ENCODE peak calls at places on chromosome 18, in seven cellular contexts. One of them, this sample, is unnamed.

GRCh38 chr18:72433756-72434155 is 110.4 kb downstream of the CBLN2 start:
- DNase-seq in left ventricle myocardium inferior: no peak
- DNase-seq in CD8-positive, alpha-beta memory T cell: no peak
- DNase-seq in OCI-LY7: no peak
- DNase-seq in aorta: no peak
- DNase-seq in mammary epithelial cell: no peak
- DNase-seq in dorsolateral prefrontal cortex: no peak
- DNase-seq in this sample: no peak

GRCh38 chr18:903703-904102 is 968 bp upstream of the ADCYAP1 start:
- DNase-seq in dorsolateral prefrontal cortex: no peak
- DNase-seq in CD8-positive, alpha-beta memory T cell: no peak
- DNase-seq in OCI-LY7: no peak
- DNase-seq in left ventricle myocardium inferior: peak; percentile 41
- DNase-seq in aorta: peak; percentile 65
- DNase-seq in mammary epithelial cell: peak; percentile 33
- DNase-seq in this sample: peak; percentile 79

GRCh38 chr18:48337053-48337452 is 72.1 kb downstream of the ZBTB7C start:
- DNase-seq in CD8-positive, alpha-beta memory T cell: no peak
- DNase-seq in aorta: no peak
- DNase-seq in dorsolateral prefrontal cortex: no peak
- DNase-seq in left ventricle myocardium inferior: no peak
- DNase-seq in mammary epithelial cell: no peak
- DNase-seq in OCI-LY7: no peak
- DNase-seq in this sample: no peak

GRCh38 chr18:31579375-31579774 is 12.3 kb upstream of the TTR start:
- DNase-seq in left ventricle myocardium inferior: no peak
- DNase-seq in dorsolateral prefrontal cortex: no peak
- DNase-seq in mammary epithelial cell: no peak
- DNase-seq in aorta: no peak
- DNase-seq in CD8-positive, alpha-beta memory T cell: no peak
- DNase-seq in OCI-LY7: no peak
- DNase-seq in this sample: no peak

GRCh38 chr18:47215554-47216138 is 35.8 kb downstream of the SKOR2 start:
- DNase-seq in mammary epithelial cell: peak; percentile 39
- DNase-seq in CD8-positive, alpha-beta memory T cell: peak; percentile 4
- DNase-seq in left ventricle myocardium inferior: no peak
- DNase-seq in OCI-LY7: peak; percentile 26
- DNase-seq in dorsolateral prefrontal cortex: peak; percentile 39
- DNase-seq in aorta: no peak
- DNase-seq in this sample: peak; percentile 13

GRCh38 chr18:64720781-64721464 is 572.0 kb upstream of the LINC00305 start:
- DNase-seq in aorta: no peak
- DNase-seq in mammary epithelial cell: no peak
- DNase-seq in dorsolateral prefrontal cortex: no peak
- DNase-seq in CD8-positive, alpha-beta memory T cell: no peak
- DNase-seq in left ventricle myocardium inferior: no peak
- DNase-seq in OCI-LY7: no peak
- DNase-seq in this sample: no peak

GRCh38 chr18:35458677-35459441 is 38.9 kb downstream of the INO80C start:
- DNase-seq in aorta: peak; percentile 75
- DNase-seq in dorsolateral prefrontal cortex: no peak
- DNase-seq in mammary epithelial cell: peak; percentile 84
- DNase-seq in left ventricle myocardium inferior: peak; percentile 69
- DNase-seq in OCI-LY7: no peak
- DNase-seq in CD8-positive, alpha-beta memory T cell: no peak
- DNase-seq in this sample: peak; percentile 22

GRCh38 chr18:5895886-5896740 is 791 bp upstream of the TMEM200C start:
- DNase-seq in mammary epithelial cell: no peak
- DNase-seq in CD8-positive, alpha-beta memory T cell: no peak
- DNase-seq in dorsolateral prefrontal cortex: peak; percentile 34
- DNase-seq in OCI-LY7: no peak
- DNase-seq in left ventricle myocardium inferior: peak; percentile 18
- DNase-seq in aorta: peak; percentile 44
- DNase-seq in this sample: peak; percentile 82

GRCh38 chr18:60053747-60054304 is 154.0 kb downstream of the PMAIP1 start:
- DNase-seq in CD8-positive, alpha-beta memory T cell: no peak
- DNase-seq in aorta: no peak
- DNase-seq in OCI-LY7: no peak
- DNase-seq in left ventricle myocardium inferior: no peak
- DNase-seq in dorsolateral prefrontal cortex: no peak
- DNase-seq in mammary epithelial cell: peak; percentile 100
- DNase-seq in this sample: no peak

GRCh38 chr18:75875559-75875958 is 448.1 kb upstream of the SMIM21 start:
- DNase-seq in CD8-positive, alpha-beta memory T cell: no peak
- DNase-seq in mammary epithelial cell: no peak
- DNase-seq in aorta: no peak
- DNase-seq in left ventricle myocardium inferior: no peak
- DNase-seq in dorsolateral prefrontal cortex: no peak
- DNase-seq in OCI-LY7: no peak
- DNase-seq in this sample: no peak

GRCh38 chr18:45169610-45170009 is 445.7 kb upstream of the SLC14A2 start:
- DNase-seq in dorsolateral prefrontal cortex: no peak
- DNase-seq in CD8-positive, alpha-beta memory T cell: no peak
- DNase-seq in OCI-LY7: no peak
- DNase-seq in mammary epithelial cell: peak; percentile 87
- DNase-seq in aorta: peak; percentile 48
- DNase-seq in left ventricle myocardium inferior: no peak
- DNase-seq in this sample: no peak

GRCh38 chr18:50076245-50076644 is 118.7 kb downstream of the MYO5B start:
- DNase-seq in aorta: no peak
- DNase-seq in CD8-positive, alpha-beta memory T cell: no peak
- DNase-seq in mammary epithelial cell: no peak
- DNase-seq in OCI-LY7: no peak
- DNase-seq in left ventricle myocardium inferior: no peak
- DNase-seq in dorsolateral prefrontal cortex: no peak
- DNase-seq in this sample: no peak
- H3K4me3 ChIP-seq in aorta: no peak overlapping the region
- H3K4me3 ChIP-seq in CD8-positive, alpha-beta memory T cell: no peak overlapping the region
- H3K4me3 ChIP-seq in mammary epithelial cell: no peak overlapping the region
- H3K4me3 ChIP-seq in OCI-LY7: no peak overlapping the region
- H3K4me3 ChIP-seq in left ventricle myocardium inferior: no peak overlapping the region
- H3K4me3 ChIP-seq in dorsolateral prefrontal cortex: no peak overlapping the region
- H3K4me3 ChIP-seq in this sample: no peak overlapping the region

GRCh38 chr18:14124689-14125088 is 7.5 kb downstream of the ZNF519 start:
- DNase-seq in OCI-LY7: no peak
- DNase-seq in mammary epithelial cell: no peak
- DNase-seq in CD8-positive, alpha-beta memory T cell: no peak
- DNase-seq in dorsolateral prefrontal cortex: no peak
- DNase-seq in left ventricle myocardium inferior: no peak
- DNase-seq in aorta: no peak
- DNase-seq in this sample: no peak
- H3K4me3 ChIP-seq in OCI-LY7: no peak overlapping the region
- H3K4me3 ChIP-seq in mammary epithelial cell: no peak overlapping the region
- H3K4me3 ChIP-seq in CD8-positive, alpha-beta memory T cell: no peak overlapping the region
- H3K4me3 ChIP-seq in dorsolateral prefrontal cortex: no peak overlapping the region
- H3K4me3 ChIP-seq in left ventricle myocardium inferior: no peak overlapping the region
- H3K4me3 ChIP-seq in aorta: no peak overlapping the region
- H3K4me3 ChIP-seq in this sample: no peak overlapping the region

DNA sequence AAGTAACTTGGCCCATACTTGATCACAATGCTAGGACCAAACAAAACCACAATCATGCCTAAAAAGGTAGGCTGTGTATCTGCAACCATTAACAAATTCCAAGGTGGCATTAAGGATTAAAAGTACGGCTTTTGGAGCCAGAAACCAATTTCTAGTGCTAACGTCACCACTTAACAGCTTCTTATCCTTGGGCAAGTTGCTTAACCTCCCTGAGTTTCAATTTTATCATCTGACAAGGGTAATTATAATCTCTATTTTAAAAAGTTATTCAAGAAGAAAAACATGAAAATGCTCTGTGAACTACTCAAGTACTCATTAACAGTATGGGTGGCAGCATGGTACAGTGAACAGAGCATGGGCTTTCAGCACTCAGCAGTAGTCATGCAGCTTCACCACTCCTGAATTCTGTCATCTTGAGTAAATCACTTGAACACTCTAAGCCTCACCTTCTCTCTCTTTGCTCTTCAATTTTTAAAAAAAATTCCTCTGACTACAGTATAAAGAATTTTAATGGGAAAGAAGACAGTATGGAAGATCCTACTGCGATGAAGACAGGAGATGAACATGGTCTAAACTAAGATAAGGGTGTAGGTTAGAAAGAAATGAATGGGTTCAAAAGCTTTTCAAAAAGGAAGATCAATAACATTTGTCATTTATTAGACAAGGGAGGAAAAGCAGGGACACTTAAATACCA is 69.2 kb downstream of the SS18 start:
- DNase-seq in aorta: no peak
- DNase-seq in CD8-positive, alpha-beta memory T cell: no peak
- DNase-seq in left ventricle myocardium inferior: no peak
- DNase-seq in OCI-LY7: no peak
- DNase-seq in mammary epithelial cell: no peak
- DNase-seq in dorsolateral prefrontal cortex: no peak
- DNase-seq in this sample: no peak
- H3K4me3 ChIP-seq in aorta: no peak overlapping the region
- H3K4me3 ChIP-seq in CD8-positive, alpha-beta memory T cell: no peak overlapping the region
- H3K4me3 ChIP-seq in left ventricle myocardium inferior: no peak overlapping the region
- H3K4me3 ChIP-seq in OCI-LY7: no peak overlapping the region
- H3K4me3 ChIP-seq in mammary epithelial cell: no peak overlapping the region
- H3K4me3 ChIP-seq in dorsolateral prefrontal cortex: no peak overlapping the region
- H3K4me3 ChIP-seq in this sample: no peak overlapping the region

GRCh38 chr18:10713400-10713799 is 187.6 kb downstream of the NAPG start:
- DNase-seq in left ventricle myocardium inferior: no peak
- DNase-seq in OCI-LY7: no peak
- DNase-seq in dorsolateral prefrontal cortex: no peak
- DNase-seq in CD8-positive, alpha-beta memory T cell: no peak
- DNase-seq in aorta: no peak
- DNase-seq in mammary epithelial cell: no peak
- DNase-seq in this sample: no peak

GRCh38 chr18:10718809-10719208 is 193.0 kb downstream of the NAPG start:
- DNase-seq in dorsolateral prefrontal cortex: no peak
- DNase-seq in CD8-positive, alpha-beta memory T cell: no peak
- DNase-seq in aorta: no peak
- DNase-seq in left ventricle myocardium inferior: no peak
- DNase-seq in mammary epithelial cell: no peak
- DNase-seq in OCI-LY7: no peak
- DNase-seq in this sample: no peak

GRCh38 chr18:10715791-10716190 is 190.0 kb downstream of the NAPG start:
- DNase-seq in CD8-positive, alpha-beta memory T cell: no peak
- DNase-seq in left ventricle myocardium inferior: no peak
- DNase-seq in dorsolateral prefrontal cortex: no peak
- DNase-seq in aorta: peak; percentile 73
- DNase-seq in mammary epithelial cell: peak; percentile 27
- DNase-seq in OCI-LY7: no peak
- DNase-seq in this sample: no peak
- H3K4me3 ChIP-seq in CD8-positive, alpha-beta memory T cell: no peak overlapping the region
- H3K4me3 ChIP-seq in left ventricle myocardium inferior: no peak overlapping the region
- H3K4me3 ChIP-seq in dorsolateral prefrontal cortex: no peak overlapping the region
- H3K4me3 ChIP-seq in aorta: no peak overlapping the region
- H3K4me3 ChIP-seq in mammary epithelial cell: no peak overlapping the region
- H3K4me3 ChIP-seq in OCI-LY7: no peak overlapping the region
- H3K4me3 ChIP-seq in this sample: no peak overlapping the region

GRCh38 chr18:3293196-3293951 is 31.4 kb downstream of the MYL12B start:
- DNase-seq in OCI-LY7: no peak
- DNase-seq in left ventricle myocardium inferior: no peak
- DNase-seq in mammary epithelial cell: no peak
- DNase-seq in aorta: no peak
- DNase-seq in CD8-positive, alpha-beta memory T cell: no peak
- DNase-seq in dorsolateral prefrontal cortex: no peak
- DNase-seq in this sample: no peak

GRCh38 chr18:3294435-3295080 is 32.6 kb downstream of the MYL12B start:
- DNase-seq in OCI-LY7: no peak
- DNase-seq in aorta: no peak
- DNase-seq in left ventricle myocardium inferior: no peak
- DNase-seq in dorsolateral prefrontal cortex: no peak
- DNase-seq in mammary epithelial cell: peak; percentile 19
- DNase-seq in CD8-positive, alpha-beta memory T cell: no peak
- DNase-seq in this sample: no peak

GRCh38 chr18:3297025-3297984 is 35.4 kb downstream of the MYL12B start:
- DNase-seq in CD8-positive, alpha-beta memory T cell: peak; percentile 87
- DNase-seq in left ventricle myocardium inferior: peak; percentile 72
- DNase-seq in OCI-LY7: peak; percentile 97
- DNase-seq in dorsolateral prefrontal cortex: peak; percentile 93
- DNase-seq in aorta: peak; percentile 93
- DNase-seq in mammary epithelial cell: peak; percentile 93
- DNase-seq in this sample: peak; percentile 80
- H3K4me3 ChIP-seq in CD8-positive, alpha-beta memory T cell: peak overlapping the region; percentile 92
- H3K4me3 ChIP-seq in left ventricle myocardium inferior: peak overlapping the region; percentile 70
- H3K4me3 ChIP-seq in OCI-LY7: peak overlapping the region; percentile 85
- H3K4me3 ChIP-seq in dorsolateral prefrontal cortex: peak overlapping the region; percentile 55
- H3K4me3 ChIP-seq in aorta: peak overlapping the region; percentile 35
- H3K4me3 ChIP-seq in mammary epithelial cell: peak overlapping the region; percentile 68
- H3K4me3 ChIP-seq in this sample: peak overlapping the region; percentile 92

GRCh38 chr18:57436965-57437333 is 1.8 kb downstream of the ONECUT2 start:
- DNase-seq in dorsolateral prefrontal cortex: no peak
- DNase-seq in mammary epithelial cell: no peak
- DNase-seq in OCI-LY7: no peak
- DNase-seq in CD8-positive, alpha-beta memory T cell: no peak
- DNase-seq in aorta: no peak
- DNase-seq in left ventricle myocardium inferior: no peak
- DNase-seq in this sample: no peak
- H3K4me3 ChIP-seq in dorsolateral prefrontal cortex: peak overlapping the region; percentile 37
- H3K4me3 ChIP-seq in mammary epithelial cell: no peak overlapping the region
- H3K4me3 ChIP-seq in OCI-LY7: no peak overlapping the region
- H3K4me3 ChIP-seq in CD8-positive, alpha-beta memory T cell: no peak overlapping the region
- H3K4me3 ChIP-seq in aorta: no peak overlapping the region
- H3K4me3 ChIP-seq in left ventricle myocardium inferior: peak overlapping the region; percentile 39
- H3K4me3 ChIP-seq in this sample: peak overlapping the region; percentile 16

DNA sequence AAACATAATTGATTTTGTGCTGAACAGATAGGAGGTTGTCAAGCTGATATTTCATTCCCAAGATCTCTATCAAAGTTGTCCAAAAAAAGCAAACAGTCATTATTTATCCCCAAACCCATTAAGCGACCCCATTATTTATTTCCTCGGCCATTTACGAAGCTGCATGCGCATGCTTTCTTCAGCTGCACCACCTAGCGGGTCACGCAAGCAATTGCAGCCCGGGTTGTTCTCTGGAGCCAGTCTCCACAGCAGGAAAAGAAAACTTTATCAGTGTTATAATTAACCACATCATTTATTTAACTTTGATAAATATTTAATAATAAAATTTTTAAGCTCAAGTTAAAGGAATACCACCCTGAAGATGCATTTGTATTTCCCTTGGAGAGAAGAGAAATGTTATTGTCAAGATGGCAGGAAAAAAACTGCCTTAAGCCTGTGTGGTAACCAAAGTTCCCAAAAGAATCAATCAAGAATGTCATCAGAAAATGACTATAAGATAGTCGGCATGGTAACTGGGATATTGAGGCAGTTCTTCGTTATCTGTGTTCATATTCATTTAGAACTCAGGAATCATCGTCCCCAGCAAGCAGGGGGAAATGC is 304.7 kb downstream of the FBXO15 start:
- DNase-seq in mammary epithelial cell: peak; percentile 14
- DNase-seq in OCI-LY7: peak; percentile 45
- DNase-seq in dorsolateral prefrontal cortex: peak; percentile 60
- DNase-seq in CD8-positive, alpha-beta memory T cell: peak; percentile 5
- DNase-seq in aorta: no peak
- DNase-seq in left ventricle myocardium inferior: no peak
- DNase-seq in this sample: peak; percentile 61
- H3K4me3 ChIP-seq in mammary epithelial cell: no peak overlapping the region
- H3K4me3 ChIP-seq in OCI-LY7: no peak overlapping the region
- H3K4me3 ChIP-seq in dorsolateral prefrontal cortex: no peak overlapping the region
- H3K4me3 ChIP-seq in CD8-positive, alpha-beta memory T cell: no peak overlapping the region
- H3K4me3 ChIP-seq in aorta: no peak overlapping the region
- H3K4me3 ChIP-seq in left ventricle myocardium inferior: peak overlapping the region; percentile 38
- H3K4me3 ChIP-seq in this sample: no peak overlapping the region

This sample was measured in H7.